ENCODE peak calls at places on chromosome 7, in four cellular contexts. Z is effector memory CD4-positive, alpha-beta T cell; I is lung; M is CD4-positive, CD25-positive, alpha-beta regulatory T cell. U is an unnamed sample. For H3K4me1, the result is how much of the 10 kb centered on the place peaks cover.

GRCh38 chr7:44100458-44101303 is 3.5 kb upstream of the AEBP1 start:
- DNase-seq in Z (no peak), I (no peak), M (no peak), U (no peak)

GRCh38 chr7:158124671-158125079 is 462.9 kb downstream of the PTPRN2 start:
- DNase-seq in Z (no peak), M (no peak), I (no peak), U (no peak)

GRCh38 chr7:111540199-111540815 is 22.0 kb downstream of the IMMP2L start:
- DNase-seq in M (no peak), Z (no peak), I (peak), U (no peak)

GRCh38 chr7:135321556-135321955 is 87.9 kb downstream of the STRA8 start:
- DNase-seq in M (no peak), Z (no peak), I (no peak), U (no peak)

GRCh38 chr7:139799586-139799985 is 21.8 kb upstream of the HIPK2 start:
- DNase-seq in Z (no peak), M (no peak), I (no peak), U (peak)

GRCh38 chr7:31791881-31792280 is 104.9 kb downstream of the PPP1R17 start:
- DNase-seq in I (no peak), Z (no peak), M (no peak), U (no peak)

GRCh38 chr7:51593638-51594037 is 277.0 kb upstream of the COBL start:
- DNase-seq in I (no peak), Z (no peak), M (no peak), U (no peak)

GRCh38 chr7:117872565-117873055 is 631 bp downstream of the CTTNBP2 start:
- DNase-seq in I (no peak), M (no peak), Z (no peak), U (no peak)

GRCh38 chr7:23026164-23026563 is 12.2 kb upstream of the HYCC1 start:
- DNase-seq in M (no peak), Z (no peak), I (no peak), U (no peak)

GRCh38 chr7:27953361-27953760 is 213.4 kb downstream of the TAX1BP1 start:
- DNase-seq in M (no peak), I (no peak), Z (no peak), U (no peak)

GRCh38 chr7:135618510-135618909 is 43.8 kb upstream of the STMP1 start:
- DNase-seq in Z (no peak), I (no peak), M (no peak), U (no peak)

GRCh38 chr7:1368150-1368681 is 91.1 kb downstream of the MICALL2 start:
- DNase-seq in I (no peak), M (no peak), Z (no peak), U (no peak)

GRCh38 chr7:70764004-70764691 is 367.8 kb upstream of the GALNT17 start:
- DNase-seq in Z (no peak), M (no peak), I (no peak), U (no peak)

GRCh38 chr7:32518534-32519140 is 23.3 kb downstream of the AVL9 start:
- DNase-seq in I (no peak), Z (no peak), M (no peak), U (no peak)

GRCh38 chr7:98982686-98983085 is 104.4 kb downstream of the TRRAP start:
- DNase-seq in M (no peak), I (no peak), Z (no peak), U (no peak)

GRCh38 chr7:158276414-158277218 is 311.0 kb downstream of the PTPRN2 start:
- DNase-seq in I (no peak), Z (no peak), M (no peak), U (no peak)

GRCh38 chr7:90740364-90740763 is 144.2 kb downstream of the CDK14 start:
- DNase-seq in M (no peak), I (no peak), Z (no peak), U (no peak)

GRCh38 chr7:32905175-32905662 is 13.7 kb upstream of the KBTBD2 start:
- DNase-seq in M (peak), Z (peak), I (peak), U (no peak)

GRCh38 chr7:125173571-125173970 is 243.9 kb upstream of the POT1 start:
- DNase-seq in Z (no peak), M (no peak), I (no peak), U (no peak)

GRCh38 chr7:76260171-76260703 is 42.2 kb upstream of the HSPB1 start:
- DNase-seq in I (no peak), M (peak), Z (peak), U (no peak)

GRCh38 chr7:132996581-132997242 is 85.2 kb downstream of the CHCHD3 start:
- DNase-seq in I (no peak), M (no peak), Z (no peak), U (no peak)

GRCh38 chr7:85041599-85042216 is 145.1 kb downstream of the SEMA3D start:
- DNase-seq in I (peak), M (no peak), Z (no peak), U (no peak)

GRCh38 chr7:8070451-8071180 is 102.0 kb downstream of the GLCCI1 start:
- DNase-seq in Z (no peak), M (no peak), I (no peak), U (no peak)

GRCh38 chr7:51103718-51104117 is 212.9 kb downstream of the COBL start:
- DNase-seq in I (no peak), Z (no peak), M (no peak), U (no peak)

GRCh38 chr7:70390251-70390650 is 741.7 kb upstream of the GALNT17 start:
- DNase-seq in I (no peak), Z (no peak), M (no peak), U (no peak)

GRCh38 chr7:19747740-19748339 is 25.6 kb downstream of the TMEM196 start:
- DNase-seq in Z (no peak), I (no peak), M (no peak), U (no peak)

GRCh38 chr7:16071246-16071857 is 350.0 kb downstream of the CRPPA start:
- DNase-seq in I (no peak), Z (no peak), M (no peak), U (no peak)

GRCh38 chr7:157703534-157704195 is 366.9 kb downstream of the DNAJB6 start:
- DNase-seq in Z (no peak), M (no peak), I (no peak), U (no peak)

DNA sequence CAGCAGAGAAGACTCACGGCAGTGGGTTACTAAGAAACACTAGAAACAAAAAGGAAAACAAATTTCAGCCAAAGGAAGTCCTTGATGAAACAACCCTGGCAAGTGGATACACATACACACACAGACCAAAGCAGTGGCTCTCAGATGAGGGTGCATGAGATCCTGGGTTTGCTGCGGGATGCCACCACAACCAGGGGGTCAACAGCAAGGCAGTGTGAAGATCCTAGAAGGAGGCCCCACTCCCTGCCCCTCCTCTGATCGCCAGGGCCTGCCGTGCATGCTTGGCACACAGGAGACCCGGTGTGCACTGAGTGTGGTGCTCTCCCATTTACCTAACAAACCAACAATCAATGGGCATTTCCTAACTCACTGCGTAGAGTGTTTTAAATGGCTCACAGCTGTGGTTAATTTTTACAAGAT is 252.3 kb upstream of the KLF14 start:
- DNase-seq in M (no peak), I (no peak), Z (no peak), U (no peak)
- H3K4me1 ChIP-seq in M (half or more), I (under half), Z (half or more), U (half or more)

GRCh38 chr7:101487753-101488152 is 125.1 kb downstream of the COL26A1 start:
- DNase-seq in M (no peak), I (no peak), Z (no peak), U (no peak)

GRCh38 chr7:101488826-101489572 is 126.3 kb downstream of the COL26A1 start:
- DNase-seq in Z (no peak), I (no peak), M (no peak), U (no peak)

GRCh38 chr7:101486056-101486763 is 123.5 kb downstream of the COL26A1 start:
- DNase-seq in M (no peak), I (no peak), Z (no peak), U (no peak)

GRCh38 chr7:101486764-101487458 is 124.2 kb downstream of the COL26A1 start:
- DNase-seq in M (no peak), I (no peak), Z (no peak), U (no peak)
- H3K4me3 ChIP-seq in M (no peak), I (no peak), Z (no peak), U (peak)

GRCh38 chr7:77413128-77413527 is 3.0 kb downstream of the GSAP start:
- DNase-seq in I (no peak), Z (no peak), M (no peak), U (no peak)

GRCh38 chr7:77415474-77415821 is 701 bp downstream of the GSAP start:
- DNase-seq in I (no peak), Z (no peak), M (no peak), U (no peak)

GRCh38 chr7:77416621-77417371 is 647 bp upstream of the GSAP start:
- DNase-seq in Z (no peak), M (no peak), I (no peak), U (no peak)

GRCh38 chr7:77415822-77416620 is at the start of gene GSAP:
- DNase-seq in I (peak), Z (peak), M (peak), U (no peak)

GRCh38 chr7:77413861-77414424 is 2.2 kb downstream of the GSAP start:
- DNase-seq in Z (no peak), I (no peak), M (no peak), U (no peak)
- H3K4me1 ChIP-seq in Z (under half), I (under half), M (under half), U (under half)

GRCh38 chr7:100082978-100083377 is 1.5 kb upstream of the ZNF3 start:
- DNase-seq in M (no peak), I (no peak), Z (no peak), U (no peak)
- H3K4me3 ChIP-seq in M (peak), I (no peak), Z (no peak), U (peak)

GRCh38 chr7:127338122-127338521 is 54.4 kb downstream of the ZNF800 start:
- DNase-seq in M (no peak), I (no peak), Z (no peak), U (no peak)
- H3K4me1 ChIP-seq in M (under half), I (under half), Z (under half), U (under half)

GRCh38 chr7:49763791-49764190 is 9.6 kb upstream of the VWC2 start:
- DNase-seq in Z (no peak), I (no peak), M (no peak), U (no peak)
- H3K4me3 ChIP-seq in Z (no peak), I (no peak), M (no peak), U (no peak)

DNA sequence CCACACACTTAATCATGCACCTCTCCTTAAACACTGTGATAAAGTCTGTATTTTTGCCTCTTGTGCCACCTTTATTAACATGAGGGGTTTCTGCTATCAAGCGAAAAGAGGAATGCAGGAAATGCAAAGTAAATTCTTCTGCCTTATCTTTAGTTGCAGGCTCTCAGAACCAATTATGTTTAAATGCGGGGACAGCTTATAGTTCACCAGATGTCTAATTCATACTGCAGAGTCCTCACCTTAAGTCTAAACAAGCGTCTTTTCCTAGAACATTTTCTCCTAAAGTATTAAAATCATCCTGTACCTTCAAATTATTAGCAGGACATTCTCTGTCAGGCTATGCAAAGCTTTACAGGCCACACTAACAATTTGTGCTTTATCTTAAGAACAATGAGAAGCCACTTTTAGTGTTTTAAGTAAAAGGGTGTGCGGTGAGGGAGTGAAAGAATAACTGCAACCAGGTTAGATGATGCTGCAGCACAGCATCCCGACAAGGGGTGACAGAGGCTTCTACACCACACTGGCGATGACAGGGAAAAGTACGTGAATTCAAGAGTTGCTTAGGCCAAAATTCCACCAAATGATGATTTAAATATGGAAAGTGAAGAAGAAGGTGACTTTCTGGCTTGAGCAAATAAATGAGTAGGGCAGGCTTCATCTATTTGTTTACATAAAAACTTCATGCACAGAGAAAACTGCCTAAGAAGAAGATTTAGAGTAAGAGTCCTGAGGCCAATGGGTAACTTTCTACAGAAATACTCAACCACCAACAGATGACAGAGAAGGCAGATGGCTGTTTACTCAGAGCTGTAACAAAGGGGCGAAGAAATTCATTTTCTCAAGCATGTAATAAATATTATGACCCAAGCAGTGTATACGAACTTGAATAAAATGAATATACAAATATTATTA is 36.0 kb downstream of the EZH2 start:
- DNase-seq in M (no peak), I (no peak), Z (no peak), U (no peak)
- H3K4me1 ChIP-seq in M (under half), I (under half), Z (under half), U (under half)

GRCh38 chr7:137987011-137987334 is 14.9 kb downstream of the CREB3L2 start:
- DNase-seq in M (no peak), I (no peak), Z (no peak), U (no peak)
- H3K4me3 ChIP-seq in M (no peak), I (no peak), Z (no peak), U (no peak)

U was measured in vagina.